ENCODE peak calls at places on chromosomes 11 and 22, in four cellular contexts. W is NCI-H774, S is aorta, B is left ventricle myocardium superior. Z is an unnamed sample.

GRCh38 chr11:118200901-118201680 is 23.7 kb downstream of the JAML start:
- DNase-seq in B (no peak), S (no peak), W (no peak), Z (no peak)

GRCh38 chr11:18310800-18311340 is 11.1 kb downstream of the HPS5 start:
- DNase-seq in W (no peak), S (no peak), B (no peak), Z (no peak)

GRCh38 chr11:66119348-66120133 is 49.5 kb downstream of the PACS1 start:
- DNase-seq in B (no peak), S (no peak), W (no peak), Z (no peak)

GRCh38 chr11:119389611-119390254 is 8.2 kb upstream of the USP2 start:
- DNase-seq in S (no peak), B (no peak), W (peak; percentile 31), Z (no peak)

GRCh38 chr11:133249065-133249464 is 283.2 kb downstream of the OPCML start:
- DNase-seq in W (no peak), B (no peak), S (no peak), Z (no peak)

GRCh38 chr11:109062445-109062844 is 359.5 kb upstream of the C11orf87 start:
- DNase-seq in B (no peak), W (no peak), S (no peak), Z (no peak)

GRCh38 chr11:64711138-64711943 is 11.7 kb downstream of the NRXN2 start:
- DNase-seq in B (no peak), S (no peak), W (no peak), Z (no peak)

GRCh38 chr11:118202599-118203422 is 22.0 kb downstream of the JAML start:
- DNase-seq in W (no peak), B (no peak), S (no peak), Z (no peak)

GRCh38 chr22:39559456-39560105 is 11.0 kb upstream of the CACNA1I start:
- DNase-seq in B (no peak), W (no peak), S (no peak), Z (peak; percentile 17)

GRCh38 chr11:95849087-95849825 is 59.0 kb downstream of the CEP57 start:
- DNase-seq in W (no peak), S (peak; percentile 59), B (no peak), Z (no peak)

GRCh38 chr11:77753230-77753629 is 67.3 kb downstream of the RSF1 start:
- DNase-seq in B (no peak), S (no peak), W (no peak), Z (no peak)

GRCh38 chr11:67606150-67606476 is 623 bp upstream of the NDUFV1 start:
- DNase-seq in B (peak; percentile 34), W (no peak), S (peak; percentile 49), Z (no peak)

GRCh38 chr11:83401506-83402225 is 115.5 kb upstream of the CCDC90B start:
- DNase-seq in B (no peak), W (no peak), S (no peak), Z (no peak)

GRCh38 chr11:82701847-82702520 is 31.7 kb downstream of the FAM181B start:
- DNase-seq in W (peak; percentile 47), S (no peak), B (no peak), Z (no peak)

GRCh38 chr11:23859087-23859486 is 637.8 kb upstream of the LUZP2 start:
- DNase-seq in B (no peak), S (no peak), W (no peak), Z (no peak)

GRCh38 chr11:250740-251299 is 14.0 kb downstream of the PSMD13 start:
- DNase-seq in B (peak; percentile 57), W (no peak), S (peak; percentile 77), Z (no peak)

GRCh38 chr11:95661159-95661558 is 128.4 kb downstream of the FAM76B start:
- DNase-seq in B (no peak), S (no peak), W (no peak), Z (no peak)